ENCODE peak calls at places on chromosomes 13 and 19, in eight cellular contexts. A is heart left ventricle; F is A673; G is mammary epithelial cell; N is PC-3; Y is fibroblast of lung; J is GM12865; D is CD8-positive, alpha-beta T cell. M is an unnamed sample.

GRCh38 chr19:18469245-18470107 is 31.5 kb upstream of the ISYNA1 start:
- DNase-seq in N (peak), Y (peak), F (peak), J (peak), A (peak), G (no peak), D (peak), M (peak)

GRCh38 chr13:72384879-72385278 is 342.6 kb downstream of the MZT1 start:
- DNase-seq in J (no peak), F (no peak), G (peak), A (no peak), Y (peak), N (peak), D (no peak), M (peak)

GRCh38 chr19:17236414-17236716 is 9.4 kb downstream of the NR2F6 start:
- DNase-seq in Y (no peak), D (no peak), A (no peak), F (no peak), N (no peak), J (no peak), G (no peak), M (no peak)

GRCh38 chr13:20128459-20128927 is 32.4 kb downstream of the GJA3 start:
- DNase-seq in D (peak), J (peak), F (no peak), Y (no peak), A (no peak), N (peak), G (no peak), M (no peak)

GRCh38 chr19:19579533-19580361 is 38.7 kb downstream of the PBX4 start:
- DNase-seq in F (no peak), J (no peak), N (no peak), G (no peak), D (no peak), A (no peak), Y (no peak), M (no peak)

GRCh38 chr13:98050041-98050466 is 92.8 kb upstream of the FARP1 start:
- DNase-seq in G (peak), J (no peak), Y (peak), D (no peak), N (peak), A (no peak), F (no peak), M (peak)

GRCh38 chr19:3061214-3062161 is 807 bp downstream of the TLE5 start:
- DNase-seq in J (peak), D (peak), Y (peak), F (no peak), G (no peak), N (no peak), A (peak), M (no peak)

GRCh38 chr19:14413765-14414171 is 5.4 kb downstream of the DDX39A start:
- DNase-seq in A (no peak), D (no peak), N (no peak), F (peak), J (no peak), G (no peak), Y (peak), M (peak)

GRCh38 chr13:23552661-23553060 is 17.6 kb upstream of the TNFRSF19 start:
- DNase-seq in D (no peak), N (no peak), Y (no peak), G (no peak), J (no peak), F (no peak), A (no peak), M (no peak)

GRCh38 chr19:5567360-5567970 is at the start of gene TINCR:
- DNase-seq in N (no peak), A (no peak), D (no peak), F (peak), G (no peak), J (no peak), Y (no peak), M (no peak)

GRCh38 chr19:40907968-40908735 is 26.1 kb upstream of the CYP2A7 start:
- DNase-seq in F (no peak), G (no peak), D (peak), Y (no peak), J (peak), N (no peak), A (no peak), M (no peak)

GRCh38 chr19:35153701-35154534 is 617 bp upstream of the FXYD5 start:
- DNase-seq in G (no peak), F (peak), N (peak), J (peak), Y (peak), D (peak), A (peak), M (no peak)

GRCh38 chr13:40127476-40127875 is 472.0 kb downstream of the COG6 start:
- DNase-seq in D (no peak), A (no peak), J (peak), F (no peak), G (no peak), Y (no peak), N (no peak), M (no peak)

GRCh38 chr13:114142137-114142550 is 9.7 kb upstream of the RASA3 start:
- DNase-seq in A (no peak), J (no peak), F (no peak), Y (no peak), G (no peak), D (no peak), N (no peak), M (no peak)

GRCh38 chr13:102484329-102484728 is 82.5 kb upstream of the FGF14 start:
- DNase-seq in N (no peak), G (peak), D (no peak), J (no peak), F (peak), Y (peak), A (no peak), M (peak)

GRCh38 chr13:109425821-109426689 is 360.3 kb downstream of the IRS2 start:
- DNase-seq in G (no peak), A (no peak), F (peak), N (no peak), D (no peak), J (no peak), Y (no peak), M (no peak)

GRCh38 chr19:10505583-10506229 is 2.5 kb upstream of the KEAP1 start:
- DNase-seq in A (peak), J (peak), D (peak), N (peak), F (peak), Y (peak), G (peak), M (peak)

GRCh38 chr19:3024870-3025515 is 4.1 kb downstream of the TLE2 start:
- DNase-seq in D (no peak), J (no peak), F (no peak), Y (no peak), A (no peak), N (no peak), G (no peak), M (no peak)

GRCh38 chr19:10729406-10729805 is 11.5 kb downstream of the DNM2 start:
- DNase-seq in Y (no peak), D (no peak), A (no peak), F (no peak), G (no peak), J (no peak), N (no peak), M (no peak)

GRCh38 chr13:100300708-100301107 is 211.8 kb downstream of the PCCA start:
- DNase-seq in G (peak), N (no peak), Y (no peak), D (no peak), A (no peak), F (peak), J (no peak), M (no peak)

GRCh38 chr13:79056706-79057105 is 349.3 kb downstream of the RBM26 start:
- DNase-seq in J (peak), F (no peak), Y (no peak), D (no peak), G (no peak), A (no peak), N (peak), M (no peak)

GRCh38 chr19:44777715-44778347 is at the start of gene CBLC:
- DNase-seq in A (no peak), F (no peak), D (no peak), Y (no peak), G (peak), N (peak), J (no peak), M (no peak)
- H3K4me3 ChIP-seq in A (no peak), F (no peak), D (no peak), Y (no peak), G (peak), N (peak), J (no peak), M (no peak)

GRCh38 chr19:55223291-55224037 is 5.1 kb downstream of the TMEM86B start:
- DNase-seq in G (no peak), F (no peak), D (no peak), A (no peak), N (no peak), J (no peak), Y (no peak), M (no peak)
- H3K4me3 ChIP-seq in G (no peak), F (no peak), D (no peak), A (no peak), N (no peak), J (no peak), Y (no peak), M (no peak)

GRCh38 chr13:99126821-99127220 is 73.8 kb upstream of the UBAC2 start:
- DNase-seq in D (no peak), J (no peak), F (no peak), Y (no peak), N (no peak), A (no peak), G (no peak), M (no peak)

GRCh38 chr13:99131410-99131809 is 69.2 kb upstream of the UBAC2 start:
- DNase-seq in N (no peak), F (no peak), Y (no peak), D (no peak), A (no peak), G (no peak), J (no peak), M (no peak)

GRCh38 chr13:99129951-99130350 is 70.7 kb upstream of the UBAC2 start:
- DNase-seq in A (no peak), N (no peak), F (no peak), G (no peak), D (no peak), Y (no peak), J (no peak), M (no peak)

GRCh38 chr13:99132295-99132835 is 68.3 kb upstream of the UBAC2 start:
- DNase-seq in F (no peak), D (no peak), N (no peak), J (no peak), G (no peak), Y (no peak), A (no peak), M (no peak)

GRCh38 chr13:99129050-99129449 is 71.6 kb upstream of the UBAC2 start:
- DNase-seq in J (no peak), A (no peak), F (no peak), G (no peak), Y (no peak), D (no peak), N (no peak), M (no peak)
- H3K4me3 ChIP-seq in J (no peak), A (no peak), F (no peak), G (no peak), Y (no peak), D (no peak), N (no peak), M (no peak)

GRCh38 chr19:36331353-36332228 is 47.4 kb downstream of the ZFP14 start:
- DNase-seq in G (peak), D (peak), Y (peak), N (peak), A (peak), F (peak), J (peak), M (peak)
- H3K4me3 ChIP-seq in G (peak), D (peak), Y (peak), N (no peak), A (peak), F (peak), J (peak), M (peak)

GRCh38 chr19:55451522-55452380 is 8.7 kb upstream of the SHISA7 start:
- DNase-seq in D (peak), F (no peak), J (no peak), A (no peak), Y (no peak), N (no peak), G (no peak), M (no peak)
- H3K4me3 ChIP-seq in D (no peak), F (peak), J (no peak), A (peak), Y (no peak), N (no peak), G (peak), M (no peak)

DNA sequence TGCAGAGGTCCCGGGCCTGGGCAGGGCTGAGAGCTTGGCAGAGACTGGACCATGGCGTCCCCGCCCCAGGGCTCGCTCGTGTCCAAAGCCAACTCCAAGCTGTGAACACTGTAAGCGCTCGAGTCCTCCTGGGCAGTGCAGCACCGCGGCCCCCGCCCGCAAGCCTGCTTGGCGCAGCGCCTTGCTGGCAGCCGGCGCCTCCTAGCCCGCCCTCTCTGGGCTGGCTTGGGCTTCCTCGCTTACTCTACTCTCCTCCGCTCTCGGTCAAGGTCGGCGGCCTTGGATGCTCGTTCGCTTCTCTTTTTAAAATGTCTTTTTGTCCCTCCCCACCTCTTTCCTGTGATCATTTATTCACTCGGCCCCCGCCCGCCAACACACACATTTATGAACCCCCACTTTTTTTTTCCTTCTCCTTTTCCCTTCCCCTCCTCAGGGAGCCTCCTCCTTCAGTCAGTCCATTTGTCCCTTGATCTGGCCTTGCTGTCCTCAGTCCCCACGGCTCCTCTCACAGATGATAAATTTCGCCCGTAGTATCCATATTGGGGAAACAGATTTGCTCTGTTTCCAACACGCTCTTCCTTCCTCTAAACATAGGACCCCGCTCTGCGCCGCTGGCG is 1.9 kb downstream of the GSX1 start:
- DNase-seq in F (no peak), N (no peak), Y (no peak), A (no peak), G (no peak), D (no peak), J (no peak), M (no peak)
- H3K4me3 ChIP-seq in F (no peak), N (no peak), Y (no peak), A (no peak), G (no peak), D (no peak), J (no peak), M (no peak)